ENCODE peak calls at places on chromosome 21, in seven cellular contexts. Y is left ventricle myocardium inferior, D is transverse colon, G is testis, H is nephron progenitor cell, V is colonic mucosa, O is mucosa of descending colon. Q is an unnamed sample.

GRCh38 chr21:24470852-24471251 is 1136.4 kb downstream of the MRPL39 start:
- DNase-seq in O (no peak), D (no peak), V (no peak), H (no peak), Y (no peak), G (no peak), Q (no peak)

GRCh38 chr21:21807598-21807903 is 809.3 kb downstream of the NCAM2 start:
- DNase-seq in O (no peak), H (no peak), D (no peak), V (no peak), Y (no peak), G (no peak), Q (no peak)

GRCh38 chr21:29676395-29676794 is 263.4 kb downstream of the GRIK1 start:
- DNase-seq in V (no peak), D (no peak), O (no peak), H (no peak), G (no peak), Y (no peak), Q (no peak)

GRCh38 chr21:30268608-30269197 is 14.0 kb downstream of the KRTAP24-1 start:
- DNase-seq in H (no peak), D (no peak), G (no peak), Y (no peak), O (no peak), V (peak), Q (no peak)

GRCh38 chr21:42314616-42315295 is 453 bp downstream of the TFF3 start:
- DNase-seq in V (peak), H (no peak), D (peak), Y (no peak), O (no peak), G (no peak), Q (no peak)

GRCh38 chr21:40668535-40669275 is 178.3 kb downstream of the DSCAM start:
- DNase-seq in D (no peak), V (no peak), O (no peak), G (no peak), H (no peak), Y (no peak), Q (no peak)

GRCh38 chr21:33325222-33326067 is 675 bp downstream of the IFNAR1 start:
- DNase-seq in D (peak), O (peak), G (peak), H (no peak), Y (peak), V (peak), Q (peak)

GRCh38 chr21:25428537-25428936 is 178.7 kb downstream of the MRPL39 start:
- DNase-seq in Y (no peak), D (no peak), H (no peak), G (no peak), O (no peak), V (no peak), Q (no peak)

GRCh38 chr21:24290151-24290833 is 1317.0 kb downstream of the MRPL39 start:
- DNase-seq in H (no peak), D (no peak), V (no peak), G (no peak), Y (no peak), O (no peak), Q (no peak)

GRCh38 chr21:25831300-25831699 is 96.5 kb downstream of the GABPA start:
- DNase-seq in D (no peak), G (no peak), O (no peak), V (no peak), H (no peak), Y (no peak), Q (no peak)

GRCh38 chr21:28568692-28569091 is 424.0 kb downstream of the LTN1 start:
- DNase-seq in D (no peak), H (no peak), Y (no peak), V (no peak), O (no peak), G (no peak), Q (no peak)

GRCh38 chr21:27134513-27134912 is 167.6 kb upstream of the ADAMTS5 start:
- DNase-seq in G (no peak), O (no peak), D (no peak), Y (no peak), V (no peak), H (no peak), Q (peak)

GRCh38 chr21:40016234-40016633 is 149.0 kb downstream of the PCP4 start:
- DNase-seq in G (no peak), O (no peak), H (no peak), D (no peak), Y (no peak), V (no peak), Q (no peak)

GRCh38 chr21:29704719-29705118 is 235.1 kb downstream of the GRIK1 start:
- DNase-seq in H (no peak), D (no peak), V (no peak), G (no peak), O (no peak), Y (no peak), Q (peak)

GRCh38 chr21:43810505-43811261 is 21.3 kb downstream of the RRP1 start:
- DNase-seq in O (peak), G (peak), V (peak), Y (peak), H (peak), D (peak), Q (peak)

GRCh38 chr21:25639922-25640670 is 1.0 kb downstream of the JAM2 start:
- DNase-seq in O (peak), G (peak), D (no peak), Y (peak), H (peak), V (peak), Q (no peak)

GRCh38 chr21:45750924-45751323 is 107.4 kb downstream of the PCBP3 start:
- DNase-seq in O (no peak), D (no peak), G (no peak), H (no peak), V (no peak), Y (no peak), Q (no peak)

GRCh38 chr21:45747233-45747766 is 103.8 kb downstream of the PCBP3 start:
- DNase-seq in V (no peak), G (no peak), D (no peak), Y (no peak), H (no peak), O (no peak), Q (no peak)

GRCh38 chr21:45747802-45748445 is 104.4 kb downstream of the PCBP3 start:
- DNase-seq in Y (no peak), G (no peak), V (no peak), O (no peak), H (no peak), D (no peak), Q (peak)

GRCh38 chr21:45748593-45748992 is 105.1 kb downstream of the PCBP3 start:
- DNase-seq in D (no peak), Y (no peak), G (no peak), O (no peak), H (no peak), V (no peak), Q (no peak)

GRCh38 chr21:45749974-45750373 is 106.4 kb downstream of the PCBP3 start:
- DNase-seq in O (no peak), Y (no peak), D (no peak), G (no peak), H (no peak), V (no peak), Q (no peak)
- TF ChIP-seq CTCF in O (no peak), Y (no peak), D (no peak), G (no peak), H (no peak), V (no peak), Q (no peak)

DNA sequence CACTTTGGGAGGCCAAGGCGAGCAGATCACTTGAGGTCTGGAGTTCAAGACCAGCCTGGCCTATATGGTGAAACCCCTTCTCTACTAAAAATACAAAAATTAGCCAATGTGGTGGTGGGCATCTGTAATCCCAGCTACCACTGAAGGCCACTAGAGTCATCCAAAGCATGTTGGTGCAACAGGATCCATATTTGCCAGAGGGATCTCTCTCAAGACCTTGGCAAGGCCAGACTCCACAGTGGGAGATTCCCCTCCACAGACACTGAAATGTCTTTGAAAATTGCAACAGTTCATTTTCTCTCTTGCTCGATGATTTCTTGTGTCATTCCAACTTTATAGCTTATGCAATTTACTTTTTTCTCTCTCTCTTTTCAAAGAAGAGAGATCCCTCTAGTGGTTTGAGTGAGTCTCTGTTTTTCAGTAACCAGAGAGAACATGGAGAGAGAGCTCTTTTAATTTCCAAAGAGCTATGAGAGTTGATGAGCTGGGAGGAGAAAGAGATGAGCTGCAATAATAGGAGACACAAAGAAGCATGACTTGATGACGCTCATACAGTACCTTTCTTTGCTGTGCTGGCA is 176.8 kb upstream of the USP25 start:
- DNase-seq in H (no peak), O (no peak), Y (no peak), D (no peak), V (no peak), G (no peak), Q (peak)
- TF ChIP-seq CTCF in H (peak), O (no peak), Y (peak), D (peak), V (peak), G (peak), Q (peak)

GRCh38 chr21:34517491-34518245 is 5.7 kb upstream of the KCNE1 start:
- DNase-seq in D (no peak), H (no peak), Y (no peak), O (no peak), G (no peak), V (no peak), Q (no peak)
- TF ChIP-seq CTCF in D (no peak), H (peak), Y (peak), O (no peak), G (no peak), V (no peak), Q (peak)

DNA sequence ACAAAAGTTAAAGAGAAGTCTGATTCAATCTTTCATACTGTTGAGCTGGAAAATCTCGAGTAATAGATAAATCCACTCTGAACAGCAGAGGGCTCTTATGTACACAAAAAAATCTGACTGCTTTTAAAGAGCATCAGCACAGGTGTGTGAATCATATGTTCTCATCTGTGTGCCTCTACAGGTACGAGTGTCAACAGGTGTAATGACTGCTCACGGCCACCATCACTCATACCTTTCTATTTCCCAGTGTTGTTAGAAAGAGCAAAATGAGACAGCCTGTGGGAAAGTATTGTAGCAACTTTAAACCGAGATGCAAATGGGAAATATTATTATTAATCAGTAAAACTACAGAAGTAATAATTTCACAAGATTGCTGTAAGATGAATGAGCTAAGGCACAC is 49.0 kb upstream of the SCAF4 start:
- DNase-seq in G (no peak), V (no peak), Y (no peak), D (no peak), H (no peak), O (no peak), Q (no peak)
- TF ChIP-seq CTCF in G (no peak), V (no peak), Y (no peak), D (no peak), H (no peak), O (no peak), Q (no peak)

DNA sequence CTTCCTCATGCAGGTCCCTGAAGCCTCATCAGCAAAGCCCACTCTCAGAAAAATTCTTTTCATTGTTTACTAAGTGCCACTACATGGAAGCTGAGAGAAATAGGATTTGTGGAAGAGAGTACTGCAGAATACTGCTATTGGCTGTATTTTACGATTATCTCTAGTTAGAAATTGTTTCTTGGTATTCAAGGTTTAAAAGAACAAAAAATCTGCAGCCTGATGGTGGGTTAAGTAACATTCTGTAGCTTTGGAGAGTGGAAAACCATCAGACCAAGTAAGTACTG is 27.3 kb downstream of the PTTG1IP start:
- DNase-seq in G (no peak), H (no peak), O (no peak), D (no peak), V (no peak), Y (no peak), Q (no peak)
- TF ChIP-seq CTCF in G (no peak), H (no peak), O (no peak), D (no peak), V (no peak), Y (no peak), Q (no peak)

GRCh38 chr21:38819051-38819718 is 13.5 kb downstream of the ETS2 start:
- DNase-seq in O (no peak), V (peak), G (no peak), D (no peak), Y (no peak), H (no peak), Q (no peak)
- TF ChIP-seq CTCF in O (no peak), V (no peak), G (no peak), D (no peak), Y (no peak), H (no peak), Q (no peak)

GRCh38 chr21:36709030-36709867 is 10.3 kb downstream of the SIM2 start:
- DNase-seq in V (no peak), Y (no peak), O (no peak), H (no peak), D (no peak), G (no peak), Q (no peak)

GRCh38 chr21:36707763-36708511 is 9.0 kb downstream of the SIM2 start:
- DNase-seq in G (no peak), V (no peak), Y (no peak), D (no peak), O (no peak), H (no peak), Q (no peak)

GRCh38 chr21:36709868-36710728 is 11.2 kb downstream of the SIM2 start:
- DNase-seq in G (no peak), Y (no peak), H (no peak), O (no peak), V (no peak), D (peak), Q (no peak)

GRCh38 chr21:36708512-36709029 is 9.7 kb downstream of the SIM2 start:
- DNase-seq in H (no peak), D (no peak), G (no peak), O (no peak), Y (no peak), V (no peak), Q (no peak)

GRCh38 chr21:36710729-36711048 is 11.8 kb downstream of the SIM2 start:
- DNase-seq in D (peak), H (no peak), G (no peak), V (no peak), Y (no peak), O (no peak), Q (no peak)
- TF ChIP-seq CTCF in D (no peak), H (no peak), G (no peak), V (no peak), Y (no peak), O (no peak), Q (no peak)

DNA sequence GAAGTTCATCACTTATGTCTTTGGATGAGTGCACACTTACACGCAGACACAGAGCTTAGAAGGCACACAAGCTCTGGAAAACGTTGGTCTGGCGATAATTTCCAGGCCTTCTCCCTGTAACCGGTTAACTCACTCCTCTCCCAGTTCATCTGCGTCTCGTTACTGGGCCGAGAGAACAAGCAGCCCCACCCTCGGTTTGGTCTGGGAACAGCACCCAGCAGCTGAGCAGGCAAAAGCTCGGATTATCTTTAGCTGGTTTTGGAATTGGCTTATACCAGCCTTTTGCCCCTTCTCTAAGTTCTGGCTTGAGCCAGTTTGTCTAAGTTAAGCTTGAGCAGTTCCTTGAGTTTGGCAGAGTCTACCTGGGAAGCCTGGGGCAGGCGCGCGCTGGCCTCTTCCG is 27.3 kb upstream of the COL6A1 start:
- DNase-seq in H (no peak), Y (no peak), V (no peak), O (no peak), D (no peak), G (no peak), Q (peak)
- TF ChIP-seq CTCF in H (no peak), Y (peak), V (no peak), O (no peak), D (peak), G (no peak), Q (peak)

Q was measured in AG10803.